ENCODE peak calls at places on chromosome 3, in six cellular contexts. U is CD4-positive, alpha-beta memory T cell; H is RWPE2; I is SJSA1; V is PC-9; T is fibroblast of lung. O is an unnamed sample.

GRCh38 chr3:134378384-134378783 is 4.1 kb upstream of the AMOTL2 start:
- DNase-seq in U (peak; percentile 30), H (no peak), I (peak; percentile 56), V (no peak), T (no peak), O (no peak)

GRCh38 chr3:65493371-65493882 is 545.3 kb downstream of the MAGI1 start:
- DNase-seq in U (no peak), H (no peak), I (no peak), V (no peak), T (no peak), O (no peak)

GRCh38 chr3:65995030-65995429 is 43.7 kb downstream of the MAGI1 start:
- DNase-seq in U (no peak), H (no peak), I (no peak), V (no peak), T (peak; percentile 54), O (no peak)

GRCh38 chr3:36408146-36408545 is 27.8 kb downstream of the STAC start:
- DNase-seq in U (no peak), H (no peak), I (no peak), V (no peak), T (no peak), O (no peak)

GRCh38 chr3:170344971-170345370 is 12.5 kb upstream of the SKIL start:
- DNase-seq in U (no peak), H (no peak), I (no peak), V (no peak), T (peak; percentile 29), O (no peak)

GRCh38 chr3:64878372-64878771 is 190.6 kb upstream of the ADAMTS9 start:
- DNase-seq in U (no peak), H (no peak), I (no peak), V (peak; percentile 14), T (peak; percentile 39), O (no peak)

GRCh38 chr3:27454914-27455313 is 29.3 kb downstream of the SLC4A7 start:
- DNase-seq in U (no peak), H (no peak), I (no peak), V (no peak), T (no peak), O (no peak)

GRCh38 chr3:101216710-101217457 is 103.5 kb downstream of the IMPG2 start:
- DNase-seq in U (no peak), H (no peak), I (no peak), V (no peak), T (peak; percentile 12), O (no peak)

GRCh38 chr3:157030712-157031111 is 129.2 kb downstream of the CCNL1 start:
- DNase-seq in U (no peak), H (no peak), I (no peak), V (no peak), T (peak; percentile 29), O (no peak)

GRCh38 chr3:195757371-195757770 is 36.6 kb downstream of the MUC20 start:
- DNase-seq in U (no peak), H (no peak), I (no peak), V (no peak), T (no peak), O (no peak)

GRCh38 chr3:31124368-31124767 is 229.9 kb upstream of the GADL1 start:
- DNase-seq in U (no peak), H (no peak), I (no peak), V (no peak), T (peak; percentile 90), O (no peak)

GRCh38 chr3:194255252-194256039 is 95.7 kb downstream of the CPN2 start:
- DNase-seq in U (peak; percentile 5), H (no peak), I (no peak), V (no peak), T (no peak), O (peak; percentile 13)

GRCh38 chr3:128794788-128795649 is 69.0 kb downstream of the RAB7A start:
- DNase-seq in U (peak; percentile 75), H (no peak), I (peak; percentile 53), V (peak; percentile 55), T (peak; percentile 48), O (peak; percentile 47)

GRCh38 chr3:178003756-178004155 is 532.5 kb upstream of the KCNMB2 start:
- DNase-seq in U (no peak), H (no peak), I (no peak), V (no peak), T (no peak), O (no peak)

GRCh38 chr3:57184516-57184915 is 15.3 kb downstream of the HESX1 start:
- DNase-seq in U (no peak), H (no peak), I (no peak), V (no peak), T (no peak), O (no peak)

GRCh38 chr3:69165744-69166143 is 43.3 kb upstream of the LMOD3 start:
- DNase-seq in U (no peak), H (no peak), I (no peak), V (no peak), T (no peak), O (no peak)

GRCh38 chr3:172776049-172776717 is 25.7 kb downstream of the ECT2 start:
- DNase-seq in U (no peak), H (no peak), I (no peak), V (no peak), T (no peak), O (no peak)

GRCh38 chr3:58686847-58687246 is 20.3 kb upstream of the FAM3D start:
- DNase-seq in U (no peak), H (no peak), I (no peak), V (no peak), T (no peak), O (no peak)

GRCh38 chr3:58692484-58692883 is 25.9 kb upstream of the FAM3D start:
- DNase-seq in U (no peak), H (no peak), I (no peak), V (no peak), T (no peak), O (no peak)

GRCh38 chr3:58688563-58688962 is 22.0 kb upstream of the FAM3D start:
- DNase-seq in U (no peak), H (no peak), I (no peak), V (no peak), T (no peak), O (no peak)

GRCh38 chr3:58691997-58692396 is 25.4 kb upstream of the FAM3D start:
- DNase-seq in U (no peak), H (no peak), I (no peak), V (no peak), T (peak; percentile 19), O (peak; percentile 2)

GRCh38 chr3:58690490-58690889 is 23.9 kb upstream of the FAM3D start:
- DNase-seq in U (no peak), H (no peak), I (no peak), V (no peak), T (no peak), O (no peak)
- H3K9me3 ChIP-seq in U (no peaks in the 10 kb centered on the region), H (peaks cover 4% of the 10 kb centered on the region), I (no peaks in the 10 kb centered on the region), V (peaks cover 7% of the 10 kb centered on the region), T (no peaks in the 10 kb centered on the region), O (peaks cover 4% of the 10 kb centered on the region)

GRCh38 chr3:160883373-160883772 is 127.3 kb downstream of the PPM1L start:
- DNase-seq in U (no peak), H (no peak), I (no peak), V (no peak), T (no peak), O (no peak)

GRCh38 chr3:160885791-160886286 is 129.8 kb downstream of the PPM1L start:
- DNase-seq in U (no peak), H (no peak), I (no peak), V (no peak), T (peak; percentile 72), O (no peak)

DNA sequence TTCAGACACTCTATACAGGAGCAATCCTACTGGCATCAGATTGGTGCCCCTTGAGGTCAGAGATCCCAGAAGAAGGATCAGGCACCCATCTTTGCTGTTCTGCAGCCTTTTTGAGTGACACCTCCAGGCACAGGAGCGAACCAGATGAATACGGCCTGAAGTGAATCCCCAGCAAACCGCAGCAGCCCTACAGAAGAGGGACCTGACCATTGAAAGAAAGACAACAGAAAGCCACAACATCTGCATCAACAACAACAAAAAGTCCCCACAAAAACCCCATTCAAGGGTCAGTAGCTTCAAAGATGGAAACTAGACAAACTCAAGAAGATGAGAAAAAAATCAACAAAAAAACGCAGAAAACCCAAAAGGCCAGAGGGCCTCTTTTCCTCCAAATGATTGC is 130.4 kb downstream of the PPM1L start:
- DNase-seq in U (no peak), H (no peak), I (no peak), V (no peak), T (no peak), O (no peak)
- H3K4me3 ChIP-seq in U (no peak overlapping the region), H (no peak overlapping the region), I (no peak overlapping the region), V (no peak overlapping the region), T (no peak overlapping the region), O (no peak overlapping the region)

GRCh38 chr3:137764001-137764433 is at the start of gene SOX14:
- DNase-seq in U (no peak), H (no peak), I (no peak), V (no peak), T (no peak), O (no peak)

GRCh38 chr3:137766069-137766960 is 2.2 kb downstream of the SOX14 start:
- DNase-seq in U (no peak), H (no peak), I (no peak), V (no peak), T (no peak), O (no peak)

GRCh38 chr3:137763594-137763938 is 549 bp upstream of the SOX14 start:
- DNase-seq in U (no peak), H (no peak), I (no peak), V (no peak), T (no peak), O (no peak)

GRCh38 chr3:137764563-137765309 is 621 bp downstream of the SOX14 start:
- DNase-seq in U (no peak), H (no peak), I (no peak), V (no peak), T (no peak), O (no peak)

DNA sequence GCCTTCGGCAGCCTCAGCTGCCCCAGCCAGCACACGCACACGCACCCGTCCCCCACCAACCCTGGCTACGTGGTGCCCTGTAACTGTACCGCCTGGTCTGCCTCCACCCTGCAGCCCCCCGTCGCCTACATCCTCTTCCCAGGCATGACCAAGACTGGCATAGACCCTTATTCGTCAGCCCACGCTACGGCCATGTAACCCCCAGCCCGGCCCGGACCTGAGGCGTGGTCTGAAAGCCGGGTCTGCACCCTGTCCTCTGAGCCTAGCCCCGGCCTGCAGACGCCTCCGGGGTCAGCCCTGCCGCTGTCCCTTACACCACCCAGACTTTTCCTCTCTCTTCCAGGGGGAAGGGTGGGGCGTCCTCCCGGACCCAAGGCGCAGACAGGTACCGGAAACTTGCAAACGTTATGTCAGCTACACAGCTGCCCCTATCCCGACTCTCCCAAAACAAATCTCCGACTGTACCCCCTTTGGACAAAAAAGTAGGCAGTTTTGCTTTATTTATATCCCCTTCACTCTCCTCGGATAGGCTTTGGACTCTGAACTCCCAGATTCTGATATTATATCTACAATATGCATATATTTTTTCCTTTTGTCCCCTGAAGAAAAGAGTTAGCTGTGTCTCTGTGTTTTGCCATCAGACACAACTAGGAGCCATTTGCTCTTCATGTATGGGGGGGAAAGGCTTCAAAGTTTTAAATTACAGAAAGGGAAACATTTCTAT is 1.4 kb downstream of the SOX14 start:
- DNase-seq in U (no peak), H (no peak), I (no peak), V (no peak), T (no peak), O (no peak)
- H3K9me3 ChIP-seq in U (no peaks in the 10 kb centered on the region), H (no peaks in the 10 kb centered on the region), I (no peaks in the 10 kb centered on the region), V (no peaks in the 10 kb centered on the region), T (no peaks in the 10 kb centered on the region), O (no peaks in the 10 kb centered on the region)

DNA sequence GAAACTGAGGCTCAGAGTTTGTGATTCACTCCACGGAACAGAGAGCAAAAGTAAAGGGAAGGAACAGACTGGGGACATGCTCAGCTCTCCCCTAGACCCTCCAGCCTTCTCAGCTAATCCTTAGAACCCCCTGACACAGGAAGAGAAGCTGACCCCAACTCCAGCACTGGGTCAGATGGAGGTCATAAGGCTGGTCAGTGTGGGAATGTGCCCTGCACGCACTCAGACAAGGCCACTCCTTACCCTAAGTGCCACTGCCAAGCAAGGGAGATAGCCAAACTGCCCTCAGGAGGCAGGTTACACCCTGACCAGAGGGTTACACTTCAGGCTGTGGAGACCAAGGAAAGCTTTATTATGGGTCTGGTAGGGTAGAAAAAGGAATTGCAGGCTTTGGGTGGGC is 1.2 kb downstream of the RPL29 start:
- DNase-seq in U (no peak), H (no peak), I (no peak), V (no peak), T (no peak), O (no peak)
- H3K4me3 ChIP-seq in U (peak overlapping the region; percentile 94), H (peak overlapping the region; percentile 86), I (peak overlapping the region; percentile 79), V (peak overlapping the region; percentile 100), T (peak overlapping the region; percentile 100), O (peak overlapping the region; percentile 88)

O was measured in CD4-positive, CD25-positive, alpha-beta regulatory T cell.